ENCODE peak calls at places on chromosomes 1 and 21, in six cellular contexts. I is HFFc6; C is H54; G is stimulated activated CD4-positive, alpha-beta T cell treated with anti-CD3 and anti-CD28 coated beads, Interleukin-2, amount 100 ng/mL, for 24 hours; P is foreskin keratinocyte; D is head of caudate nucleus. T is an unnamed sample.
A peak's percentile ranks its signal among the peaks of the same experiment; 100 is the strongest.

GRCh38 chr1:112501810-112502641 is 6.7 kb upstream of the WNT2B start:
- DNase-seq in G (peak; percentile 63), C (no peak), D (peak; percentile 87), I (peak; percentile 68), P (no peak), T (no peak)

GRCh38 chr1:54973205-54973921 is 7.1 kb upstream of the TMEM61 start:
- DNase-seq in G (no peak), D (peak; percentile 28), I (peak; percentile 16), P (no peak), C (no peak), T (no peak)

GRCh38 chr1:89946532-89946931 is 48.4 kb upstream of the ZNF326 start:
- DNase-seq in I (no peak), D (no peak), P (no peak), G (no peak), C (no peak), T (no peak)

GRCh38 chr1:111480682-111481081 is 6.9 kb downstream of the C1orf162 start:
- DNase-seq in C (no peak), P (no peak), I (no peak), G (no peak), D (no peak), T (no peak)

GRCh38 chr1:966603-967295 is 467 bp downstream of the PLEKHN1 start:
- DNase-seq in P (peak; percentile 51), D (no peak), I (peak; percentile 59), C (peak; percentile 86), G (peak; percentile 88), T (peak; percentile 34)

GRCh38 chr1:116002781-116003455 is 26.6 kb downstream of the SLC22A15 start:
- DNase-seq in I (no peak), P (no peak), C (no peak), D (peak; percentile 69), G (no peak), T (no peak)

GRCh38 chr1:77487631-77488030 is 194.8 kb downstream of the ZZZ3 start:
- DNase-seq in D (no peak), G (no peak), P (no peak), C (no peak), I (no peak), T (no peak)

GRCh38 chr1:224733021-224733911 is 117.1 kb downstream of the CNIH3 start:
- DNase-seq in D (no peak), G (no peak), I (peak; percentile 58), P (peak; percentile 10), C (peak; percentile 13), T (no peak)

GRCh38 chr1:38962113-38962512 is 20.5 kb upstream of the RHBDL2 start:
- DNase-seq in C (peak; percentile 32), I (peak; percentile 83), G (no peak), P (peak; percentile 83), D (no peak), T (no peak)

GRCh38 chr1:206662396-206663092 is 22.2 kb upstream of the MAPKAPK2 start:
- DNase-seq in P (no peak), D (no peak), I (no peak), C (no peak), G (no peak), T (no peak)

GRCh38 chr1:178912597-178912996 is 41.7 kb upstream of the ANGPTL1 start:
- DNase-seq in C (no peak), G (no peak), I (no peak), P (no peak), D (no peak), T (no peak)

GRCh38 chr21:43814215-43815106 is 25.1 kb downstream of the RRP1 start:
- DNase-seq in P (no peak), G (no peak), I (no peak), C (no peak), D (no peak), T (no peak)

GRCh38 chr1:116472431-116472961 is 98.3 kb downstream of the CD58 start:
- DNase-seq in I (no peak), P (no peak), G (no peak), D (no peak), C (no peak), T (no peak)

GRCh38 chr21:40120944-40121575 is 253.8 kb downstream of the PCP4 start:
- DNase-seq in I (peak; percentile 4), G (no peak), C (no peak), D (no peak), P (no peak), T (no peak)

GRCh38 chr1:183043872-183044859 is 20.9 kb downstream of the LAMC1 start:
- DNase-seq in I (peak; percentile 94), C (no peak), P (no peak), G (no peak), D (no peak), T (no peak)

GRCh38 chr1:156401175-156401574 is 32.2 kb downstream of the RHBG start:
- DNase-seq in D (no peak), P (no peak), G (no peak), C (no peak), I (no peak), T (no peak)

GRCh38 chr1:71001627-71002026 is 46.0 kb downstream of the PTGER3 start:
- DNase-seq in D (no peak), G (no peak), I (no peak), C (no peak), P (no peak), T (no peak)

GRCh38 chr21:36807421-36808004 is 108.6 kb downstream of the SIM2 start:
- DNase-seq in D (no peak), I (no peak), P (no peak), G (no peak), C (no peak), T (no peak)

GRCh38 chr21:40770435-40771055 is 76.4 kb downstream of the DSCAM start:
- DNase-seq in I (no peak), P (no peak), G (no peak), C (no peak), D (no peak), T (no peak)

GRCh38 chr1:11341881-11342552 is 69.0 kb downstream of the UBIAD1 start:
- DNase-seq in C (no peak), P (no peak), I (no peak), D (no peak), G (no peak), T (no peak)

GRCh38 chr1:2948751-2949680 is 72.3 kb upstream of the ACTRT2 start:
- DNase-seq in C (no peak), D (peak; percentile 62), P (no peak), I (no peak), G (no peak), T (no peak)

GRCh38 chr1:21620461-21620860 is 48.7 kb downstream of the RAP1GAP start:
- DNase-seq in G (no peak), C (no peak), D (peak; percentile 51), P (no peak), I (no peak), T (no peak)

GRCh38 chr1:183699643-183700160 is 46.6 kb upstream of the APOBEC4 start:
- DNase-seq in P (no peak), D (no peak), C (no peak), I (no peak), G (no peak), T (no peak)

GRCh38 chr1:75559141-75559540 is 51.8 kb downstream of the SLC44A5 start:
- DNase-seq in D (no peak), C (no peak), G (no peak), I (no peak), P (no peak), T (no peak)

GRCh38 chr1:204286841-204287387 is 72.8 kb downstream of the PLEKHA6 start:
- DNase-seq in P (no peak), I (no peak), C (no peak), D (peak; percentile 60), G (peak; percentile 27), T (no peak)

GRCh38 chr1:100051893-100052292 is 80.8 kb downstream of the SASS6 start:
- DNase-seq in C (no peak), D (no peak), P (peak; percentile 77), G (no peak), I (no peak), T (no peak)

GRCh38 chr1:234743866-234744581 is 134.0 kb upstream of the IRF2BP2 start:
- DNase-seq in C (no peak), G (no peak), D (no peak), P (no peak), I (no peak), T (no peak)

T was measured in GOT3.